ENCODE peak calls at places on chromosomes 4 and X, in eight cellular contexts. U, F, Z, T, C, V, L and K are unnamed samples.

GRCh38 chr4:158450741-158451140 is 70.9 kb upstream of the RXFP1 start:
- DNase-seq in U (no peak), F (no peak), Z (no peak), T (no peak), C (no peak), V (no peak), L (no peak), K (peak)

GRCh38 chr4:7110546-7110945 is 42.7 kb upstream of the GRPEL1 start:
- DNase-seq in U (peak), F (no peak), Z (no peak), T (no peak), C (no peak), V (no peak), L (no peak), K (no peak)

GRCh38 chr4:30837131-30837539 is 117.0 kb downstream of the PCDH7 start:
- DNase-seq in U (no peak), F (no peak), Z (no peak), T (peak), C (peak), V (no peak), L (no peak), K (no peak)

GRCh38 chrX:149010026-149010898 is 494.8 kb downstream of the IDS start:
- DNase-seq in U (no peak), F (no peak), Z (no peak), T (no peak), C (no peak), V (no peak), L (no peak), K (no peak)

GRCh38 chrX:41408576-41408975 is 38.6 kb upstream of the NYX start:
- DNase-seq in U (no peak), F (no peak), Z (no peak), T (no peak), C (no peak), V (no peak), L (no peak), K (no peak)

GRCh38 chr4:183858011-183858615 is 47.0 kb upstream of the STOX2 start:
- DNase-seq in U (no peak), F (peak), Z (no peak), T (no peak), C (no peak), V (no peak), L (no peak), K (no peak)

GRCh38 chr4:173370130-173370476 is 651 bp upstream of the SAP30 start:
- DNase-seq in U (peak), F (no peak), Z (no peak), T (no peak), C (no peak), V (no peak), L (peak), K (no peak)

GRCh38 chr4:20639346-20639745 is 60.9 kb upstream of the PACRGL start:
- DNase-seq in U (no peak), F (no peak), Z (no peak), T (no peak), C (peak), V (no peak), L (no peak), K (no peak)

GRCh38 chrX:41178201-41178600 is 93.0 kb downstream of the USP9X start:
- DNase-seq in U (no peak), F (no peak), Z (no peak), T (no peak), C (no peak), V (no peak), L (no peak), K (no peak)

GRCh38 chrX:104343408-104344129 is 88.8 kb upstream of the ESX1 start:
- DNase-seq in U (no peak), F (peak), Z (peak), T (peak), C (peak), V (peak), L (no peak), K (peak)

GRCh38 chr4:60590116-60590515 is 610.0 kb upstream of the ADGRL3 start:
- DNase-seq in U (no peak), F (no peak), Z (no peak), T (no peak), C (no peak), V (no peak), L (no peak), K (no peak)

GRCh38 chrX:46791927-46792825 is 33.3 kb upstream of the SLC9A7 start:
- DNase-seq in U (no peak), F (peak), Z (peak), T (peak), C (peak), V (peak), L (no peak), K (peak)

GRCh38 chr4:8910822-8911310 is 39.2 kb upstream of the HMX1 start:
- DNase-seq in U (no peak), F (peak), Z (no peak), T (no peak), C (no peak), V (no peak), L (no peak), K (no peak)

GRCh38 chrX:123340691-123341090 is 156.6 kb downstream of the GRIA3 start:
- DNase-seq in U (no peak), F (no peak), Z (no peak), T (no peak), C (no peak), V (no peak), L (no peak), K (no peak)

GRCh38 chr4:7431696-7432530 is 2.8 kb downstream of the PSAPL1 start:
- DNase-seq in U (peak), F (no peak), Z (no peak), T (no peak), C (no peak), V (no peak), L (no peak), K (no peak)

GRCh38 chr4:187207931-187208330 is 484.3 kb upstream of the FAT1 start:
- DNase-seq in U (no peak), F (no peak), Z (no peak), T (no peak), C (no peak), V (no peak), L (no peak), K (no peak)

GRCh38 chr4:100311181-100311580 is 120.9 kb upstream of the DDIT4L start:
- DNase-seq in U (no peak), F (peak), Z (no peak), T (no peak), C (peak), V (no peak), L (no peak), K (no peak)

GRCh38 chr4:140726776-140727500 is 29.2 kb downstream of the TBC1D9 start:
- DNase-seq in U (no peak), F (no peak), Z (no peak), T (peak), C (peak), V (no peak), L (no peak), K (no peak)

GRCh38 chrX:72062890-72063289 is 68.8 kb downstream of the RTL5 start:
- DNase-seq in U (no peak), F (no peak), Z (no peak), T (no peak), C (no peak), V (no peak), L (no peak), K (no peak)

GRCh38 chrX:49101629-49101984 is 21.9 kb upstream of the WDR45 start:
- DNase-seq in U (no peak), F (peak), Z (no peak), T (no peak), C (no peak), V (no peak), L (no peak), K (no peak)

GRCh38 chr4:10704050-10704810 is 19.7 kb upstream of the CLNK start:
- DNase-seq in U (no peak), F (no peak), Z (no peak), T (peak), C (no peak), V (no peak), L (no peak), K (no peak)

GRCh38 chr4:57147335-57148060 is 37.3 kb upstream of the IGFBP7 start:
- DNase-seq in U (no peak), F (no peak), Z (peak), T (peak), C (peak), V (no peak), L (no peak), K (peak)

GRCh38 chrX:9534686-9535085 is 69.8 kb downstream of the TBL1X start:
- DNase-seq in U (no peak), F (no peak), Z (peak), T (peak), C (peak), V (no peak), L (no peak), K (peak)

GRCh38 chr4:6272863-6273660 is 3.4 kb downstream of the WFS1 start:
- DNase-seq in U (no peak), F (no peak), Z (peak), T (peak), C (peak), V (peak), L (no peak), K (peak)

GRCh38 chr4:28518781-28519180 is 1658.1 kb downstream of the STIM2 start:
- DNase-seq in U (no peak), F (no peak), Z (peak), T (peak), C (peak), V (no peak), L (no peak), K (no peak)

GRCh38 chr4:18033111-18034085 is 11.8 kb upstream of the LCORL start:
- DNase-seq in U (no peak), F (no peak), Z (no peak), T (no peak), C (peak), V (no peak), L (no peak), K (no peak)

GRCh38 chr4:77010841-77011354 is 61.3 kb downstream of the SEPTIN11 start:
- DNase-seq in U (no peak), F (no peak), Z (peak), T (peak), C (peak), V (no peak), L (no peak), K (no peak)

GRCh38 chrX:71873459-71873833 is 37.2 kb upstream of the NHSL2 start:
- DNase-seq in U (peak), F (peak), Z (no peak), T (no peak), C (no peak), V (no peak), L (no peak), K (no peak)

GRCh38 chr4:43163101-43163792 is 270.7 kb downstream of the GRXCR1 start:
- DNase-seq in U (no peak), F (no peak), Z (no peak), T (no peak), C (no peak), V (no peak), L (no peak), K (no peak)

GRCh38 chr4:114208747-114209146 is 229.3 kb upstream of the ARSJ start:
- DNase-seq in U (no peak), F (no peak), Z (peak), T (peak), C (peak), V (no peak), L (no peak), K (no peak)

GRCh38 chrX:15579778-15580747 is 20.7 kb downstream of the ACE2 start:
- DNase-seq in U (no peak), F (peak), Z (no peak), T (peak), C (peak), V (no peak), L (no peak), K (no peak)

GRCh38 chr4:145736241-145736831 is 56.4 kb downstream of the C4orf51 start:
- DNase-seq in U (no peak), F (peak), Z (no peak), T (peak), C (peak), V (no peak), L (no peak), K (no peak)

GRCh38 chr4:154739111-154739510 is 4.7 kb upstream of the LRAT start:
- DNase-seq in U (no peak), F (peak), Z (no peak), T (no peak), C (no peak), V (no peak), L (no peak), K (no peak)

GRCh38 chrX:14030248-14030592 is 528 bp upstream of the GEMIN8 start:
- DNase-seq in U (no peak), F (no peak), Z (no peak), T (peak), C (peak), V (no peak), L (no peak), K (no peak)

GRCh38 chrX:14027511-14028019 is 2.1 kb downstream of the GEMIN8 start:
- DNase-seq in U (no peak), F (no peak), Z (peak), T (peak), C (peak), V (no peak), L (no peak), K (no peak)

GRCh38 chrX:14029039-14029424 is 660 bp downstream of the GEMIN8 start:
- DNase-seq in U (no peak), F (no peak), Z (no peak), T (no peak), C (no peak), V (no peak), L (no peak), K (no peak)

GRCh38 chrX:14028473-14028872 is 1.2 kb downstream of the GEMIN8 start:
- DNase-seq in U (no peak), F (no peak), Z (no peak), T (no peak), C (no peak), V (no peak), L (no peak), K (no peak)

GRCh38 chrX:14029425-14030247 is at the start of gene GEMIN8:
- DNase-seq in U (peak), F (peak), Z (peak), T (peak), C (peak), V (no peak), L (peak), K (no peak)
- TF ChIP-seq CTCF in U (no peak), F (no peak), Z (no peak), T (no peak), C (no peak), V (no peak), L (no peak), K (no peak)

GRCh38 chr4:152398060-152398459 is 137.8 kb downstream of the FBXW7 start:
- DNase-seq in U (no peak), F (no peak), Z (no peak), T (peak), C (peak), V (no peak), L (no peak), K (no peak)
- TF ChIP-seq CTCF in U (no peak), F (peak), Z (peak), T (peak), C (peak), V (peak), L (peak), K (no peak)

DNA sequence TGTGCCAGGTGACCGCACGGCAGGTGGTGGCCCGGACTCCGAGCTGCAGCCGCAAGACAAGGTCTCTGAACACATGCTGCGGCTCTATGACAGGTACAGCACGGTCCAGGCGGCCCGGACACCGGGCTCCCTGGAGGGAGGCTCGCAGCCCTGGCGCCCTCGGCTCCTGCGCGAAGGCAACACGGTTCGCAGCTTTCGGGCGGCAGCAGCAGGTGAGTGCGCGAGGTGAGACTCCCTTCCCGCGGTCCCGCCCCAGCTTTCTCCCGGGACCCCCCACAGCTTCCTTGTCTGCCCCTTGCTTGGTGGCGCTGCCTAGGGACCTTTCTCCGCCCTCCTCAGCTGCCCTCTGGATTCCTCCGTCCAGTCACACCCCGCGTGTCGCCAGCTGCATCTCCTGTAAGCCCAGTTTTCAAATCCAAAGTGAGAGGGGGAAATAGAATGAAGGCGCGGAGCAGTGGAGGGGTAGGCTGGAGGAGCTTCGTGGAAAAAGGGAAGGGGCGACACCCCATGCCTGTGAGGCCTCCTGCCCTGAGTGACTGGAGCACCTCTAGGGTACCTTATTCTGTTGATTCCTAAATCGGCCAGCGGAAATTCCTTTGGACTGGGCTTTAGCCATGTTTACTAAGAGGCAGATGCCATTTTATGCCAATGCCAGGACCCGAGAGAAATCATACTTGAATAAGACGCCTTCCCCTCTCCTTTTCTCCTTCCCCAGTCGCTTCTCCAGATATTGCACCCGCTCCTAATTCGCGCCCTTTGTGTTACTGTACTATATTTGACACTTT is 1.1 kb downstream of the BMP3 start:
- DNase-seq in U (no peak), F (peak), Z (no peak), T (no peak), C (no peak), V (no peak), L (no peak), K (no peak)
- TF ChIP-seq CTCF in U (no peak), F (no peak), Z (no peak), T (no peak), C (no peak), V (no peak), L (no peak), K (no peak)

GRCh38 chr4:123659262-123659661 is 262.7 kb downstream of the SPRY1 start:
- DNase-seq in U (no peak), F (no peak), Z (no peak), T (no peak), C (no peak), V (no peak), L (no peak), K (no peak)

GRCh38 chr4:123661080-123661737 is 264.6 kb downstream of the SPRY1 start:
- DNase-seq in U (no peak), F (no peak), Z (no peak), T (peak), C (peak), V (no peak), L (no peak), K (no peak)

GRCh38 chr4:123662827-123663226 is 266.2 kb downstream of the SPRY1 start:
- DNase-seq in U (no peak), F (no peak), Z (no peak), T (no peak), C (no peak), V (no peak), L (no peak), K (no peak)

DNA sequence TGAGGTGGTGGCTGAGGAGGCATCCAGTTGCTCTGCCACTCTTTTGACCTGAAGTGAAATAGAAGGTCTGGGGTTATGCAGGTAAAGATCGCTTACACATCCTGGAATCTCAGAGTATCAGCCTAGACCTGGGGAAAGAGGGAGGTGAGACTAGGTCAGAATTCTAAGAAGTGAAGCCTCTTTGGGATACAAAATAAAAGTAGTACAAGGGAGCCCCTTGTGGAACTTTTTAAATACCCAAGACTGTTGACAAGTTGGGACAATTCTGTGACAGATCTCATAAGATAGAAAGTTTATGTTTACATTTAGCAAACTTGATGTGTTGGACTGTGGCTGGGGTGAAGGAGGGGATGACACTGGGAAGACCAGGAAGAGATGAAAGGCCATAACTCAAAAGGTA is 263.2 kb downstream of the SPRY1 start:
- DNase-seq in U (no peak), F (no peak), Z (no peak), T (no peak), C (peak), V (no peak), L (no peak), K (no peak)
- TF ChIP-seq CTCF in U (peak), F (peak), Z (peak), T (peak), C (peak), V (peak), L (peak), K (peak)

DNA sequence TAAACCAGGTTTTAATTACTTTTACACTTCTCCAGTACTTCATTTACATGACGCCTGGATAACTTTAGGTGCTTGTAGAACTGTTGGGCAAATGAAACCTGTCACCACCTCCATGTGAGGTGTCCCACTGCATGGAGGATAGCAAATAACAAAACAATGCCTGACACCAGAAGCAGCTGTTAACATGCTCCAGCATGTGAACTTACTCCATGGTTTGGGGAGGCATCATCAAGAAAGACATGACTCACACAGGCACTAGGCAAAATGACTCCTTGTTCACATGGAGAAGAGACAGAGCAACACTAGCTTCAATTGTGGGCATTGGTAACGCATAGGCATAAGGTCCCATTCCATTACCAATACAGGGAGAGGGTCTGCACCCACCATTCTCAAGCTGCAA is 198.1 kb upstream of the F9 start:
- DNase-seq in U (no peak), F (no peak), Z (no peak), T (no peak), C (no peak), V (no peak), L (no peak), K (no peak)
- TF ChIP-seq CTCF in U (no peak), F (no peak), Z (no peak), T (no peak), C (no peak), V (no peak), L (no peak), K (no peak)

DNA sequence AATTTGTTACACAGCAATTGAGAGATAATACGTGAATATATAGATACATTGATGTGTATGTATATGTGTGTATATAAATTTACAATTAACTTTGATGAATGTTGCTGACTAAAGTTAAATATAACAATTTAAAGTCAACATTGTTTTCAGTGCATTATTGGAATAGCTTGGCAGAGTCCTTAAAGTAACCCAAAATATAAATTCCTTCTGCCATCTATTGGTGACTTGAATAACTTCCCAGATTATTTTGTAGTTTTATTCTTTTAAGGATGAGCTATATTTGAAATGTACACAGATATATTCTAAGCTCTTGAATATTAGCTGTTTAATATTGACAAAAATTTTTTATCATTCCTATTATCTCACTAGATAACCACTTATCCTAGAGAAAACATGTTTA is 298.2 kb upstream of the FSTL5 start:
- DNase-seq in U (no peak), F (no peak), Z (no peak), T (peak), C (no peak), V (no peak), L (no peak), K (no peak)
- TF ChIP-seq CTCF in U (no peak), F (peak), Z (no peak), T (no peak), C (no peak), V (no peak), L (no peak), K (no peak)

DNA sequence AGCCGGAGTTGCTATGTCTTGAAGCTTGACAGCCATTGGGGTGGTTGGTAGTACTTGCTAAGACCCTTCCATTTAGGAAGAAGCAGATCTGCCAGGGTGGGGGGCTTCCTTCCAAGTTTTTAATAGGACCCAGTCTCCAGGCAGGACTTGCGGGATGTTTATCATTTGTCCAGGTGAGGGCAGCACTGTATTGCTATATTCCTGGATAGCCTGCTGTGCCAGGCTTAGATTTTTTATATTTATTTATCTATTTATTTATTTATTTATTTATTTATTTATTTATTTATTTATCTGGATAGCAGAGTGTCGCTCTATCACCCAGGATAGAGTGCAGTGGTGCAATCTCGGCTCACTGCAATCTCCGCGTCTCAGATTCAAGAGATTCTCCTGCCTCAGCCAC is 87.4 kb upstream of the CT45A1 start:
- DNase-seq in U (no peak), F (peak), Z (no peak), T (no peak), C (peak), V (no peak), L (no peak), K (no peak)
- TF ChIP-seq CTCF in U (no peak), F (peak), Z (no peak), T (no peak), C (no peak), V (peak), L (no peak), K (peak)